ENCODE peak calls at places on chromosomes 1 and 21, in nine cellular contexts. W is Kasumi-1; C is heart right ventricle; E is activated CD4-positive, CD25-positive, alpha-beta regulatory T cell; K is HEK293T; Y is fibroblast of the conjunctiva; J is fibroblast of lung; S is A172; M is NCI-H526. R is an unnamed sample.

GRCh38 chr1:173122958-173123852 is 72.5 kb upstream of the TNFSF18 start:
- DNase-seq in K (no peak), C (peak), M (peak), E (no peak), Y (peak), J (peak), W (peak), S (peak), R (peak)

GRCh38 chr1:3442901-3443300 is 11.6 kb upstream of the ARHGEF16 start:
- DNase-seq in J (no peak), E (no peak), W (no peak), S (no peak), K (no peak), C (no peak), M (no peak), Y (no peak), R (no peak)

GRCh38 chr1:28371011-28371378 is 1.5 kb downstream of the PHACTR4 start:
- DNase-seq in S (no peak), Y (no peak), W (peak), M (no peak), K (no peak), J (peak), E (no peak), C (no peak), R (no peak)

GRCh38 chr1:243529512-243529911 is 273.7 kb downstream of the SDCCAG8 start:
- DNase-seq in W (no peak), C (no peak), Y (no peak), K (no peak), E (no peak), M (no peak), S (no peak), J (no peak), R (no peak)

GRCh38 chr21:41955516-41955915 is 1.7 kb upstream of the C2CD2 start:
- DNase-seq in S (no peak), K (no peak), J (no peak), E (no peak), M (no peak), C (no peak), Y (no peak), W (no peak), R (no peak)

GRCh38 chr21:15741510-15741909 is 11.7 kb downstream of the USP25 start:
- DNase-seq in K (no peak), J (peak), M (no peak), E (no peak), C (no peak), S (peak), W (no peak), Y (no peak), R (no peak)

GRCh38 chr1:173708787-173709186 is 6.0 kb upstream of the KLHL20 start:
- DNase-seq in C (no peak), Y (no peak), K (no peak), S (no peak), J (no peak), E (no peak), W (no peak), M (no peak), R (no peak)

GRCh38 chr1:149936992-149937705 is 470 bp upstream of the MTMR11 start:
- DNase-seq in C (no peak), Y (peak), M (peak), J (peak), E (no peak), K (no peak), W (no peak), S (peak), R (no peak)

GRCh38 chr1:243621973-243622372 is 228.1 kb downstream of the AKT3 start:
- DNase-seq in S (no peak), C (no peak), W (no peak), J (no peak), E (no peak), K (no peak), M (no peak), Y (no peak), R (no peak)

GRCh38 chr21:39007985-39008384 is 175.3 kb downstream of the PSMG1 start:
- DNase-seq in J (no peak), W (no peak), E (no peak), K (no peak), C (no peak), S (no peak), Y (no peak), M (no peak), R (no peak)

GRCh38 chr1:73472810-73473209 is 725.2 kb downstream of the LRRIQ3 start:
- DNase-seq in M (no peak), E (no peak), W (no peak), J (no peak), Y (no peak), C (no peak), K (no peak), S (no peak), R (no peak)

GRCh38 chr1:160911441-160911840 is 26.5 kb upstream of the ITLN1 start:
- DNase-seq in K (no peak), C (no peak), E (no peak), Y (no peak), J (peak), M (no peak), W (no peak), S (no peak), R (peak)

GRCh38 chr1:1292442-1292779 is 12.2 kb downstream of the SCNN1D start:
- DNase-seq in W (no peak), E (no peak), M (no peak), C (no peak), K (no peak), J (no peak), Y (no peak), S (no peak), R (no peak)

GRCh38 chr1:243293941-243294722 is 38.3 kb downstream of the SDCCAG8 start:
- DNase-seq in W (no peak), K (no peak), M (no peak), Y (no peak), E (no peak), S (no peak), J (no peak), C (no peak), R (no peak)

GRCh38 chr1:184755226-184756065 is 788 bp upstream of the EDEM3 start:
- DNase-seq in M (peak), S (peak), J (peak), Y (no peak), C (no peak), K (peak), W (peak), E (no peak), R (no peak)

GRCh38 chr1:92990828-92991227 is 29.6 kb upstream of the DIPK1A start:
- DNase-seq in S (no peak), E (no peak), J (no peak), M (no peak), K (no peak), Y (no peak), C (no peak), W (peak), R (no peak)

GRCh38 chr1:25902462-25902861 is 3.8 kb downstream of the STMN1 start:
- DNase-seq in K (no peak), E (no peak), M (no peak), W (no peak), Y (no peak), S (no peak), C (no peak), J (no peak), R (no peak)

GRCh38 chr1:44655609-44656008 is 18.7 kb downstream of the TMEM53 start:
- DNase-seq in K (peak), S (no peak), J (no peak), M (peak), Y (no peak), C (no peak), W (peak), E (no peak), R (no peak)

GRCh38 chr1:26530898-26531598 is 1.5 kb downstream of the RPS6KA1 start:
- DNase-seq in K (peak), E (no peak), C (no peak), S (peak), W (peak), J (peak), Y (no peak), M (peak), R (no peak)

GRCh38 chr21:15943009-15943666 is 213.4 kb downstream of the USP25 start:
- DNase-seq in M (no peak), E (no peak), S (peak), K (no peak), W (no peak), C (no peak), J (peak), Y (no peak), R (no peak)

GRCh38 chr1:30251451-30251850 is 471.9 kb downstream of the MATN1 start:
- DNase-seq in C (no peak), J (no peak), E (no peak), S (no peak), M (no peak), Y (no peak), W (no peak), K (no peak), R (no peak)

GRCh38 chr21:24825348-24825747 is 781.9 kb downstream of the MRPL39 start:
- DNase-seq in K (no peak), Y (no peak), C (no peak), M (no peak), E (no peak), J (no peak), W (no peak), S (no peak), R (no peak)

GRCh38 chr1:80217377-80217986 is 1211.0 kb upstream of the ADGRL4 start:
- DNase-seq in K (peak), W (peak), M (peak), Y (peak), S (peak), J (peak), C (peak), E (no peak), R (no peak)

GRCh38 chr1:157377216-157377821 is 175.0 kb downstream of the FCRL5 start:
- DNase-seq in J (peak), K (peak), S (peak), M (peak), Y (peak), E (no peak), C (no peak), W (peak), R (no peak)

GRCh38 chr1:168348146-168348709 is 67.6 kb downstream of the TBX19 start:
- DNase-seq in S (peak), K (no peak), E (no peak), M (no peak), J (peak), C (no peak), W (no peak), Y (no peak), R (no peak)

GRCh38 chr1:228460830-228461229 is 26.4 kb upstream of the RNF187 start:
- DNase-seq in S (no peak), J (no peak), E (no peak), W (no peak), Y (no peak), K (no peak), C (no peak), M (peak), R (no peak)

GRCh38 chr1:26389604-26390247 is 17.2 kb upstream of the ZNF683 start:
- DNase-seq in S (no peak), C (no peak), K (no peak), J (no peak), W (no peak), M (no peak), Y (no peak), E (no peak), R (no peak)

GRCh38 chr1:27365372-27366112 is 1.2 kb downstream of the MAP3K6 start:
- DNase-seq in M (peak), Y (peak), S (peak), E (peak), W (peak), C (peak), K (peak), J (peak), R (peak)

GRCh38 chr1:153677718-153678518 is 570 bp upstream of the NPR1 start:
- DNase-seq in C (peak), W (peak), E (no peak), M (peak), J (peak), Y (peak), S (peak), K (peak), R (no peak)

GRCh38 chr1:113980120-113980519 is 846 bp downstream of the OLFML3 start:
- DNase-seq in M (no peak), K (no peak), C (peak), S (no peak), W (no peak), J (peak), Y (peak), E (no peak), R (peak)